ENCODE peak calls at places on chromosome 13, in ten cellular contexts. Y is KBM-7; U is heart right ventricle; T is NCI-H774; B is amniotic epithelial cell; K is IMR-90; N is left kidney; G is activated CD4-positive, CD25-positive, alpha-beta regulatory T cell treated with anti-CD3 and anti-CD28 coated beads, Interleukin-2, amount 50 U/mL, for 16 hours; H is AG10803; W is psoas muscle. X is an unnamed sample.

GRCh38 chr13:86882835-86883234 is 788.3 kb upstream of the SLITRK5 start:
- DNase-seq in G (no peak), U (no peak), K (peak), T (no peak), B (peak), W (no peak), N (no peak), Y (peak), H (no peak), X (no peak)

GRCh38 chr13:28636677-28637317 is 22.1 kb upstream of the POMP start:
- DNase-seq in H (peak), U (no peak), K (peak), G (no peak), W (no peak), N (peak), B (peak), Y (peak), T (peak), X (no peak)

GRCh38 chr13:34462843-34463242 is 479.2 kb upstream of the NBEA start:
- DNase-seq in B (peak), Y (no peak), K (peak), H (peak), U (peak), G (no peak), T (no peak), N (no peak), W (no peak), X (no peak)

GRCh38 chr13:44273991-44274810 is 99.4 kb upstream of the SERP2 start:
- DNase-seq in B (peak), U (no peak), Y (peak), G (no peak), N (no peak), K (peak), H (peak), T (peak), W (no peak), X (no peak)

GRCh38 chr13:25971077-25971476 is 80.7 kb downstream of the SHISA2 start:
- DNase-seq in K (no peak), Y (no peak), B (no peak), T (no peak), U (no peak), W (no peak), N (no peak), H (no peak), G (no peak), X (no peak)

GRCh38 chr13:50410921-50411712 is 395.9 kb downstream of the KCNRG start:
- DNase-seq in N (no peak), T (no peak), H (peak), B (peak), Y (no peak), U (no peak), G (no peak), K (peak), W (no peak), X (no peak)

GRCh38 chr13:98575876-98576214 is 1.1 kb downstream of the STK24 start:
- DNase-seq in B (no peak), K (no peak), H (no peak), Y (no peak), U (no peak), W (no peak), T (no peak), G (no peak), N (no peak), X (no peak)

GRCh38 chr13:112236539-112237197 is 139.5 kb upstream of the SPACA7 start:
- DNase-seq in K (no peak), U (no peak), W (no peak), N (no peak), Y (no peak), H (no peak), T (no peak), B (no peak), G (no peak), X (no peak)

GRCh38 chr13:46053162-46054012 is 841 bp upstream of the ZC3H13 start:
- DNase-seq in U (no peak), W (no peak), T (no peak), N (peak), Y (no peak), B (no peak), H (no peak), K (no peak), G (no peak), X (no peak)

GRCh38 chr13:106038752-106039151 is 496.7 kb downstream of the EFNB2 start:
- DNase-seq in K (peak), H (peak), Y (no peak), T (no peak), W (no peak), U (no peak), N (no peak), B (peak), G (no peak), X (no peak)

GRCh38 chr13:75685239-75685697 is 49.1 kb downstream of the LMO7 start:
- DNase-seq in U (no peak), G (no peak), B (peak), T (peak), W (no peak), K (peak), N (no peak), H (peak), Y (no peak), X (no peak)

GRCh38 chr13:21055016-21055415 is 6.4 kb downstream of the LATS2 start:
- DNase-seq in N (no peak), T (no peak), G (no peak), K (no peak), H (peak), U (no peak), W (no peak), Y (no peak), B (no peak), X (no peak)

GRCh38 chr13:41257535-41257934 is 5.8 kb downstream of the MTRF1 start:
- DNase-seq in Y (no peak), N (no peak), B (no peak), U (no peak), G (no peak), W (no peak), H (no peak), K (no peak), T (no peak), X (no peak)

GRCh38 chr13:104773775-104774174 is 1707.6 kb upstream of the SLC10A2 start:
- DNase-seq in W (no peak), G (no peak), T (peak), B (peak), Y (peak), U (no peak), K (peak), H (peak), N (peak), X (no peak)

GRCh38 chr13:87078947-87079795 is 592.0 kb upstream of the SLITRK5 start:
- DNase-seq in B (no peak), N (no peak), U (no peak), G (no peak), Y (no peak), W (no peak), K (no peak), T (no peak), H (no peak), X (no peak)